ENCODE peak calls at places on chromosome 1, in six cellular contexts. One of them, this sample, is unnamed.

GRCh38 chr1:228087771-228088251 is 5.3 kb downstream of the ARF1 start:
- DNase-seq in GM23338: no peak
- DNase-seq in fibroblast of lung: peak
- DNase-seq in thoracic aorta: no peak
- DNase-seq in right lobe of liver: peak
- DNase-seq in PC-3: peak
- DNase-seq in this sample: peak

GRCh38 chr1:18693256-18694098 is 62.8 kb downstream of the PAX7 start:
- DNase-seq in fibroblast of lung: no peak
- DNase-seq in GM23338: peak
- DNase-seq in PC-3: peak
- DNase-seq in right lobe of liver: no peak
- DNase-seq in thoracic aorta: no peak
- DNase-seq in this sample: no peak

GRCh38 chr1:1033731-1034437 is 14.0 kb downstream of the AGRN start:
- DNase-seq in thoracic aorta: no peak
- DNase-seq in right lobe of liver: no peak
- DNase-seq in GM23338: peak
- DNase-seq in PC-3: no peak
- DNase-seq in fibroblast of lung: no peak
- DNase-seq in this sample: no peak

GRCh38 chr1:112692681-112693080 is 14.2 kb downstream of the RHOC start:
- DNase-seq in thoracic aorta: no peak
- DNase-seq in PC-3: no peak
- DNase-seq in fibroblast of lung: no peak
- DNase-seq in GM23338: no peak
- DNase-seq in right lobe of liver: no peak
- DNase-seq in this sample: no peak

GRCh38 chr1:24508911-24509310 is 6.3 kb downstream of the RCAN3 start:
- DNase-seq in fibroblast of lung: no peak
- DNase-seq in GM23338: no peak
- DNase-seq in thoracic aorta: no peak
- DNase-seq in right lobe of liver: no peak
- DNase-seq in PC-3: no peak
- DNase-seq in this sample: no peak

GRCh38 chr1:226663327-226663704 is 75.8 kb downstream of the ITPKB start:
- DNase-seq in right lobe of liver: no peak
- DNase-seq in thoracic aorta: no peak
- DNase-seq in GM23338: no peak
- DNase-seq in fibroblast of lung: no peak
- DNase-seq in PC-3: no peak
- DNase-seq in this sample: no peak

GRCh38 chr1:965526-966134 is 652 bp upstream of the PLEKHN1 start:
- DNase-seq in GM23338: no peak
- DNase-seq in right lobe of liver: no peak
- DNase-seq in thoracic aorta: no peak
- DNase-seq in fibroblast of lung: no peak
- DNase-seq in PC-3: no peak
- DNase-seq in this sample: no peak

GRCh38 chr1:167152192-167152876 is 58.5 kb downstream of the STYXL2 start:
- DNase-seq in PC-3: no peak
- DNase-seq in thoracic aorta: no peak
- DNase-seq in GM23338: peak
- DNase-seq in fibroblast of lung: no peak
- DNase-seq in right lobe of liver: no peak
- DNase-seq in this sample: no peak

GRCh38 chr1:221543529-221544120 is 198.3 kb downstream of the DUSP10 start:
- DNase-seq in fibroblast of lung: peak
- DNase-seq in right lobe of liver: no peak
- DNase-seq in thoracic aorta: no peak
- DNase-seq in PC-3: peak
- DNase-seq in GM23338: peak
- DNase-seq in this sample: peak

GRCh38 chr1:201171063-201172036 is 17.1 kb upstream of the TMEM9 start:
- DNase-seq in fibroblast of lung: peak
- DNase-seq in thoracic aorta: no peak
- DNase-seq in GM23338: peak
- DNase-seq in right lobe of liver: peak
- DNase-seq in PC-3: peak
- DNase-seq in this sample: peak

GRCh38 chr1:226384040-226384439 is 23.9 kb downstream of the PARP1 start:
- DNase-seq in PC-3: no peak
- DNase-seq in thoracic aorta: no peak
- DNase-seq in fibroblast of lung: no peak
- DNase-seq in GM23338: no peak
- DNase-seq in right lobe of liver: no peak
- DNase-seq in this sample: no peak

GRCh38 chr1:30654188-30654587 is 69.2 kb downstream of the MATN1 start:
- DNase-seq in PC-3: no peak
- DNase-seq in thoracic aorta: no peak
- DNase-seq in GM23338: no peak
- DNase-seq in fibroblast of lung: no peak
- DNase-seq in right lobe of liver: no peak
- DNase-seq in this sample: no peak

GRCh38 chr1:179510038-179510437 is 65.7 kb downstream of the NPHS2 start:
- DNase-seq in right lobe of liver: no peak
- DNase-seq in GM23338: no peak
- DNase-seq in thoracic aorta: no peak
- DNase-seq in fibroblast of lung: no peak
- DNase-seq in PC-3: no peak
- DNase-seq in this sample: no peak

GRCh38 chr1:206035027-206035426 is 11.3 kb upstream of the CTSE start:
- DNase-seq in PC-3: no peak
- DNase-seq in GM23338: no peak
- DNase-seq in thoracic aorta: no peak
- DNase-seq in fibroblast of lung: no peak
- DNase-seq in right lobe of liver: no peak
- DNase-seq in this sample: no peak

GRCh38 chr1:50156241-50157010 is 47.7 kb downstream of the ELAVL4 start:
- DNase-seq in right lobe of liver: no peak
- DNase-seq in GM23338: no peak
- DNase-seq in fibroblast of lung: no peak
- DNase-seq in PC-3: peak
- DNase-seq in thoracic aorta: no peak
- DNase-seq in this sample: no peak

GRCh38 chr1:200184196-200184595 is 156.7 kb downstream of the NR5A2 start:
- DNase-seq in PC-3: peak
- DNase-seq in fibroblast of lung: peak
- DNase-seq in right lobe of liver: peak
- DNase-seq in GM23338: no peak
- DNase-seq in thoracic aorta: peak
- DNase-seq in this sample: peak

GRCh38 chr1:225748479-225748878 is 29.1 kb upstream of the SRP9 start:
- DNase-seq in GM23338: no peak
- DNase-seq in PC-3: no peak
- DNase-seq in right lobe of liver: no peak
- DNase-seq in fibroblast of lung: peak
- DNase-seq in thoracic aorta: no peak
- DNase-seq in this sample: no peak

GRCh38 chr1:62356257-62356835 is 37.1 kb upstream of the KANK4 start:
- DNase-seq in GM23338: no peak
- DNase-seq in PC-3: peak
- DNase-seq in right lobe of liver: no peak
- DNase-seq in fibroblast of lung: peak
- DNase-seq in thoracic aorta: no peak
- DNase-seq in this sample: peak

GRCh38 chr1:32696041-32696440 is 6.5 kb downstream of the SYNC start:
- DNase-seq in PC-3: no peak
- DNase-seq in thoracic aorta: no peak
- DNase-seq in fibroblast of lung: no peak
- DNase-seq in right lobe of liver: no peak
- DNase-seq in GM23338: no peak
- DNase-seq in this sample: no peak

GRCh38 chr1:3348196-3348865 is 106.1 kb upstream of the ARHGEF16 start:
- DNase-seq in right lobe of liver: no peak
- DNase-seq in fibroblast of lung: no peak
- DNase-seq in GM23338: no peak
- DNase-seq in thoracic aorta: no peak
- DNase-seq in PC-3: no peak
- DNase-seq in this sample: no peak

GRCh38 chr1:3350441-3351261 is 103.8 kb upstream of the ARHGEF16 start:
- DNase-seq in PC-3: no peak
- DNase-seq in thoracic aorta: peak
- DNase-seq in fibroblast of lung: no peak
- DNase-seq in right lobe of liver: no peak
- DNase-seq in GM23338: no peak
- DNase-seq in this sample: peak

GRCh38 chr1:3347257-3348020 is 107.0 kb upstream of the ARHGEF16 start:
- DNase-seq in right lobe of liver: no peak
- DNase-seq in PC-3: no peak
- DNase-seq in fibroblast of lung: no peak
- DNase-seq in GM23338: no peak
- DNase-seq in thoracic aorta: no peak
- DNase-seq in this sample: no peak

GRCh38 chr1:3349968-3350299 is 104.5 kb upstream of the ARHGEF16 start:
- DNase-seq in fibroblast of lung: no peak
- DNase-seq in thoracic aorta: no peak
- DNase-seq in GM23338: no peak
- DNase-seq in PC-3: no peak
- DNase-seq in right lobe of liver: no peak
- DNase-seq in this sample: no peak

GRCh38 chr1:3349161-3349967 is 105.1 kb upstream of the ARHGEF16 start:
- DNase-seq in PC-3: peak
- DNase-seq in GM23338: no peak
- DNase-seq in fibroblast of lung: no peak
- DNase-seq in right lobe of liver: no peak
- DNase-seq in thoracic aorta: no peak
- DNase-seq in this sample: no peak
- TF ChIP-seq CTCF in PC-3: peak
- TF ChIP-seq CTCF in GM23338: peak
- TF ChIP-seq CTCF in fibroblast of lung: no peak
- TF ChIP-seq CTCF in right lobe of liver: no peak
- TF ChIP-seq CTCF in thoracic aorta: no peak
- TF ChIP-seq CTCF in this sample: peak

GRCh38 chr1:151989131-151989868 is 4.4 kb downstream of the S100A10 start:
- DNase-seq in thoracic aorta: no peak
- DNase-seq in PC-3: peak
- DNase-seq in right lobe of liver: peak
- DNase-seq in fibroblast of lung: peak
- DNase-seq in GM23338: no peak
- DNase-seq in this sample: peak
- H3K4me3 ChIP-seq in thoracic aorta: peak
- H3K4me3 ChIP-seq in PC-3: peak
- H3K4me3 ChIP-seq in right lobe of liver: no peak
- H3K4me3 ChIP-seq in fibroblast of lung: no peak
- H3K4me3 ChIP-seq in GM23338: no peak
- H3K4me3 ChIP-seq in this sample: no peak

DNA sequence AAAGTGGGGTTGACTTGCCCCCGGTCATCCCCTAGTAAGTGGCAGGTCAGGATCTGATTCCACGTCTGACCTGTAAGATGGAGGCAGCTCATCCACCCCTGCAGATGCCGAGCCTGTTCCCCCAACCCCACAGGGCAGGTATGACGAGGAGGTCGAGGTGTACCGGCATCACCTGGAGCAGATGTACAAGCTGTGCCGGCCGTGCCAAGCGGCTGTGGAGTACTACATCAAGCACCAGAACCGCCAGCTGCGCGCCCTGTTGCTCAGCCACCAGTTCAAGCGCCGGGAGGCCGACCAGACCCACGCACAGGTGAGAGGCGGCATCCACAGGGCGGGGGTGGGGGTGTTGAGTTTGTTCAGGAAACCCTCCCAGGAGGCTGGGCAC is 9.6 kb downstream of the TMEM201 start:
- DNase-seq in thoracic aorta: no peak
- DNase-seq in right lobe of liver: no peak
- DNase-seq in fibroblast of lung: no peak
- DNase-seq in GM23338: no peak
- DNase-seq in PC-3: no peak
- DNase-seq in this sample: no peak
- TF ChIP-seq CTCF in thoracic aorta: no peak
- TF ChIP-seq CTCF in right lobe of liver: no peak
- TF ChIP-seq CTCF in fibroblast of lung: no peak
- TF ChIP-seq CTCF in GM23338: no peak
- TF ChIP-seq CTCF in PC-3: no peak
- TF ChIP-seq CTCF in this sample: no peak

GRCh38 chr1:238108417-238108816 is 217.7 kb upstream of the ZP4 start:
- DNase-seq in right lobe of liver: no peak
- DNase-seq in fibroblast of lung: no peak
- DNase-seq in PC-3: no peak
- DNase-seq in GM23338: no peak
- DNase-seq in thoracic aorta: no peak
- DNase-seq in this sample: no peak

GRCh38 chr1:238115852-238116251 is 225.1 kb upstream of the ZP4 start:
- DNase-seq in GM23338: peak
- DNase-seq in thoracic aorta: no peak
- DNase-seq in PC-3: no peak
- DNase-seq in right lobe of liver: no peak
- DNase-seq in fibroblast of lung: no peak
- DNase-seq in this sample: no peak

GRCh38 chr1:238111081-238111480 is 220.4 kb upstream of the ZP4 start:
- DNase-seq in GM23338: no peak
- DNase-seq in PC-3: no peak
- DNase-seq in thoracic aorta: no peak
- DNase-seq in fibroblast of lung: no peak
- DNase-seq in right lobe of liver: no peak
- DNase-seq in this sample: no peak

GRCh38 chr1:238111521-238111920 is 220.8 kb upstream of the ZP4 start:
- DNase-seq in right lobe of liver: no peak
- DNase-seq in thoracic aorta: no peak
- DNase-seq in PC-3: no peak
- DNase-seq in fibroblast of lung: no peak
- DNase-seq in GM23338: no peak
- DNase-seq in this sample: no peak

GRCh38 chr1:238113222-238113621 is 222.5 kb upstream of the ZP4 start:
- DNase-seq in fibroblast of lung: no peak
- DNase-seq in GM23338: no peak
- DNase-seq in PC-3: no peak
- DNase-seq in right lobe of liver: no peak
- DNase-seq in thoracic aorta: no peak
- DNase-seq in this sample: no peak
- H3K4me3 ChIP-seq in fibroblast of lung: no peak
- H3K4me3 ChIP-seq in GM23338: no peak
- H3K4me3 ChIP-seq in PC-3: no peak
- H3K4me3 ChIP-seq in right lobe of liver: no peak
- H3K4me3 ChIP-seq in thoracic aorta: no peak
- H3K4me3 ChIP-seq in this sample: no peak